ENCODE peak calls at places on chromosomes 5 and 9, in nine cellular contexts. I, L, A, J, Q, K, W, Z and Y are unnamed samples.

GRCh38 chr9:133737071-133737773 is 930 bp downstream of the SARDH start:
- DNase-seq in I (peak; percentile 55), K (no peak), L (no peak), A (no peak), Q (no peak), Z (peak; percentile 56), W (no peak), J (no peak), Y (no peak)

GRCh38 chr5:95392593-95393182 is 1.5 kb downstream of the FAM81B start:
- DNase-seq in I (no peak), Q (no peak), J (no peak), A (no peak), K (no peak), L (no peak), Z (no peak), W (no peak), Y (no peak)

GRCh38 chr9:19408316-19408692 is 505 bp upstream of the ACER2 start:
- DNase-seq in Q (peak; percentile 74), A (no peak), I (peak; percentile 83), Z (peak; percentile 80), L (no peak), W (no peak), K (peak; percentile 8), J (no peak), Y (no peak)

GRCh38 chr5:180563994-180564393 is 27.3 kb downstream of the SCGB3A1 start:
- DNase-seq in I (no peak), Z (no peak), Q (no peak), J (no peak), K (peak; percentile 42), W (no peak), L (no peak), A (no peak), Y (no peak)

GRCh38 chr5:179623906-179624741 is 653 bp upstream of the HNRNPH1 start:
- DNase-seq in J (no peak), K (peak; percentile 82), Q (no peak), I (peak; percentile 68), L (no peak), Z (peak; percentile 77), W (peak; percentile 38), A (no peak), Y (peak; percentile 86)

GRCh38 chr5:177129206-177129605 is 4.4 kb upstream of the NSD1 start:
- DNase-seq in Q (no peak), A (no peak), J (no peak), K (peak; percentile 11), Z (peak; percentile 8), I (no peak), W (no peak), L (no peak), Y (no peak)

GRCh38 chr5:135155616-135156214 is 121.7 kb upstream of the PITX1 start:
- DNase-seq in I (no peak), L (no peak), K (no peak), W (no peak), Q (no peak), J (no peak), A (no peak), Z (no peak), Y (no peak)

GRCh38 chr5:81750308-81751008 is 439 bp downstream of the SSBP2 start:
- DNase-seq in Z (no peak), J (peak; percentile 25), W (peak; percentile 25), A (no peak), L (no peak), Q (no peak), K (peak; percentile 24), I (no peak), Y (no peak)

GRCh38 chr9:75231167-75231566 is 142.9 kb downstream of the OSTF1 start:
- DNase-seq in J (no peak), Z (no peak), I (no peak), A (no peak), Q (no peak), L (no peak), W (no peak), K (no peak), Y (no peak)

GRCh38 chr9:14216612-14217194 is 97.2 kb downstream of the NFIB start:
- DNase-seq in J (no peak), A (no peak), W (no peak), I (no peak), Q (no peak), L (no peak), Z (no peak), K (no peak), Y (no peak)

GRCh38 chr5:94469889-94470288 is 148.5 kb downstream of the KIAA0825 start:
- DNase-seq in A (no peak), K (no peak), W (no peak), J (no peak), I (no peak), Q (no peak), Z (no peak), L (no peak), Y (peak; percentile 15)

GRCh38 chr5:154249786-154250185 is 59.3 kb downstream of the GALNT10 start:
- DNase-seq in I (no peak), Z (no peak), K (no peak), L (no peak), J (no peak), W (no peak), Q (no peak), A (no peak), Y (no peak)

GRCh38 chr9:137240321-137240840 is 706 bp upstream of the TUBB4B start:
- DNase-seq in Z (peak; percentile 92), K (peak; percentile 71), W (peak; percentile 49), I (peak; percentile 88), Q (peak; percentile 79), L (peak; percentile 63), A (peak; percentile 38), J (peak; percentile 50), Y (peak; percentile 40)

GRCh38 chr5:146704949-146705665 is 173.4 kb downstream of the PPP2R2B start:
- DNase-seq in I (no peak), Z (no peak), W (no peak), J (no peak), Q (no peak), L (no peak), K (no peak), A (no peak), Y (no peak)

GRCh38 chr5:158845941-158846340 is 253.8 kb downstream of the EBF1 start:
- DNase-seq in W (no peak), L (peak; percentile 26), I (no peak), Q (no peak), Z (no peak), J (no peak), A (no peak), K (no peak), Y (no peak)

DNA sequence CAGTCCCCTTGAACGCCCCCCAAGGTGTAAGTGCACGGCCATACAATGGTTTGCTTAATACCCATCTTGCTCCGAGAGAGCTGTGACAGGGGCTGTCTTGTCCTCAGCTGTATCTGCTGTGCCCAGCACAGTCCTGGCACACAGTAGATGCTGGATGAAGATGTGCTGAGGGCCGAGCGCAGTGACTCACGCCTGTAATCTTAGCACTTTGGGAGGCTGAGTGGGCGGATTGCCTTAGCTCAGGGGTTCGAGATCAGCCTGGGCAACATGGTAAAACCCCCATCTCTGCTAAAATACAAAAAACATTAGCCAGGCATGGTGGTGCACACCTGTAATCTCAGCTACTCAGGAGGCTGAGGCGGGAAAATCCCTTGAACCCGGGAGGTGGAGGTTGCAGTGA is 53.6 kb downstream of the C9orf50 start:
- DNase-seq in L (no peak), K (peak; percentile 35), Q (no peak), W (no peak), I (no peak), A (no peak), Z (no peak), J (no peak), Y (no peak)
- TF ChIP-seq CTCF in L (no peak), K (no peak), Q (no peak), W (no peak), I (no peak), A (no peak), Z (no peak), J (no peak), Y (no peak)

GRCh38 chr9:72588336-72588735 is 66.9 kb downstream of the TMC1 start:
- DNase-seq in I (no peak), L (no peak), J (no peak), K (no peak), W (no peak), Q (no peak), Z (peak; percentile 72), A (no peak), Y (no peak)

GRCh38 chr9:72583370-72583769 is 62.0 kb downstream of the TMC1 start:
- DNase-seq in I (no peak), Z (no peak), L (no peak), J (no peak), Q (no peak), K (no peak), A (no peak), W (no peak), Y (no peak)

GRCh38 chr9:72585737-72586136 is 64.3 kb downstream of the TMC1 start:
- DNase-seq in W (no peak), Q (no peak), I (peak; percentile 62), J (no peak), L (no peak), A (no peak), Z (no peak), K (no peak), Y (no peak)

GRCh38 chr9:72589684-72590555 is 68.5 kb downstream of the TMC1 start:
- DNase-seq in I (no peak), A (no peak), W (no peak), K (peak; percentile 10), Z (no peak), L (no peak), J (no peak), Q (no peak), Y (no peak)

GRCh38 chr9:72586388-72587160 is 65.2 kb downstream of the TMC1 start:
- DNase-seq in Z (no peak), A (no peak), J (no peak), K (peak; percentile 54), I (no peak), W (peak; percentile 10), Q (no peak), L (no peak), Y (peak; percentile 75)
- TF ChIP-seq CTCF in Z (no peak), A (no peak), J (no peak), K (no peak), I (no peak), W (no peak), Q (no peak), L (no peak), Y (peak; percentile 54)

DNA sequence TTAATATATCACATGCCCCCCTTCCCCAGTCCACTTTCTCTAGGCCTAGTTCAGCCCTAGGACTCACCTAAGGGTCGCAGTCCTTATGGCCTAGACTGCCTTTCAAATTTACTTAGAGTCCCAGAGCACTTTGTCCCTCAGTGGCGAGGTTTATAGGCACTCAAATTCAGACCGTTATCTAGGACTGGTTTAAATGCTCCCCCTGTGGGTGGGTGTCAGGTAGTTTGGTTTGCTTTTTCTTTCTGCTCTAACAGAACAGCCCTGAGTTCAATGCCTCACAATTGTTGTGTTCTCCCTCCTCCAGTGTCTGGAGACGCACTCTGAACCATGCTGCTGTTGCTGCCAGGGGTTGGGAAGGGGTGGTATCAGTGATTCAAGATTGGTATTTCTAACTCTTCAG is 317.1 kb downstream of the MAT2B start:
- DNase-seq in A (no peak), L (no peak), Q (no peak), I (no peak), W (no peak), Z (no peak), K (no peak), J (no peak), Y (no peak)
- TF ChIP-seq CTCF in A (no peak), L (no peak), Q (no peak), I (no peak), W (no peak), Z (no peak), K (no peak), J (no peak), Y (no peak)

DNA sequence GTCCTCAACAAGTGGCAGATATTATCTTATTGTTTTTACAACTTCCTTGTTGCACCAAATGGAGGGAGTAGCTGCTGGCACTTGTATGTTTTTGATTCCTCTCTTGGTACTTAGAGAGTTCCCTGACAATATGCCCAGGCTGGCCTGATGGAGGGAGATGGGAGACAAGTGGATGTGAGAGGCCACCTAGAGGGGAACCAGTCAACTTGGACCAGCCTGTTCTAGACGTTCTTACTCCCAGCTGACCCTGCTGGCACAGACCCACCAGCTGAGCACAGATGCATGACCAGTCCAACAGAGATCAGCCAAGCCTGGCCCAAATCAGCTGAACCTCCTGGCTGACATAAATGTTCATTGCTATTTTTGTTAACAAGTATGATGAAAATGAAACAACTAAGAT is 60.9 kb upstream of the GDNF start:
- DNase-seq in A (no peak), K (no peak), Z (peak; percentile 67), J (no peak), I (peak; percentile 92), W (no peak), L (peak; percentile 16), Q (peak; percentile 69), Y (peak; percentile 6)
- TF ChIP-seq CTCF in A (no peak), K (no peak), Z (no peak), J (no peak), I (peak; percentile 37), W (no peak), L (no peak), Q (no peak), Y (peak; percentile 46)